ENCODE peak calls at places on chromosome 14, in four cellular contexts. M, Y, Z and W are unnamed samples.

GRCh38 chr14:89422181-89422951 is 5.3 kb upstream of the FOXN3 start:
- DNase-seq in M (no peak), Y (no peak), Z (no peak), W (no peak)

GRCh38 chr14:32104803-32105202 is 27.7 kb downstream of the ARHGAP5 start:
- DNase-seq in M (no peak), Y (no peak), Z (no peak), W (no peak)

GRCh38 chr14:45679852-45680251 is 426.9 kb upstream of the MIS18BP1 start:
- DNase-seq in M (no peak), Y (peak), Z (no peak), W (peak)

GRCh38 chr14:69090187-69090789 is 62.6 kb downstream of the DCAF5 start:
- DNase-seq in M (no peak), Y (peak), Z (no peak), W (no peak)

GRCh38 chr14:65910108-65910507 is 497.6 kb downstream of the FUT8 start:
- DNase-seq in M (no peak), Y (no peak), Z (no peak), W (no peak)

GRCh38 chr14:61174395-61175386 is 106.4 kb downstream of the TMEM30B start:
- DNase-seq in M (no peak), Y (no peak), Z (no peak), W (peak)

GRCh38 chr14:93011650-93012317 is 88.8 kb downstream of the CHGA start:
- DNase-seq in M (no peak), Y (no peak), Z (no peak), W (no peak)

GRCh38 chr14:71549421-71549820 is 382.8 kb upstream of the RGS6 start:
- DNase-seq in M (no peak), Y (no peak), Z (no peak), W (no peak)

GRCh38 chr14:68971411-68972035 is 7.6 kb downstream of the ACTN1 start:
- DNase-seq in M (no peak), Y (peak), Z (no peak), W (no peak)

GRCh38 chr14:61511558-61511924 is 183.8 kb upstream of the HIF1A start:
- DNase-seq in M (no peak), Y (no peak), Z (no peak), W (no peak)

GRCh38 chr14:95361373-95362179 is 41.9 kb upstream of the CLMN start:
- DNase-seq in M (no peak), Y (peak), Z (no peak), W (no peak)

GRCh38 chr14:22155582-22155981 is 433.4 kb downstream of the DAD1 start:
- DNase-seq in M (no peak), Y (no peak), Z (no peak), W (no peak)

GRCh38 chr14:54116972-54117371 is 160.3 kb upstream of the BMP4 start:
- DNase-seq in M (no peak), Y (peak), Z (no peak), W (no peak)

GRCh38 chr14:72907327-72907826 is 13.5 kb upstream of the DPF3 start:
- DNase-seq in M (no peak), Y (no peak), Z (no peak), W (no peak)

GRCh38 chr14:67571991-67572323 is 28.1 kb downstream of the PIGH start:
- DNase-seq in M (no peak), Y (no peak), Z (no peak), W (no peak)

GRCh38 chr14:68911594-68912227 is 67.4 kb downstream of the ACTN1 start:
- DNase-seq in M (peak), Y (peak), Z (peak), W (peak)

GRCh38 chr14:97275276-97275675 is 478.1 kb downstream of the VRK1 start:
- DNase-seq in M (no peak), Y (no peak), Z (no peak), W (no peak)

GRCh38 chr14:70873627-70874026 is 33.6 kb upstream of the PCNX1 start:
- DNase-seq in M (no peak), Y (peak), Z (no peak), W (no peak)

GRCh38 chr14:64775081-64775777 is 71.0 kb downstream of the PLEKHG3 start:
- DNase-seq in M (no peak), Y (no peak), Z (no peak), W (no peak)

GRCh38 chr14:76386922-76387782 is 11.2 kb downstream of the ESRRB start:
- DNase-seq in M (no peak), Y (peak), Z (peak), W (peak)

GRCh38 chr14:35858521-35859209 is 32.5 kb downstream of the BRMS1L start:
- DNase-seq in M (no peak), Y (no peak), Z (no peak), W (no peak)

GRCh38 chr14:37580146-37580545 is 14.9 kb downstream of the FOXA1 start:
- DNase-seq in M (no peak), Y (no peak), Z (no peak), W (no peak)

GRCh38 chr14:106277503-106277902 is 751.1 kb downstream of the TMEM121 start:
- DNase-seq in M (no peak), Y (no peak), Z (peak), W (no peak)

GRCh38 chr14:91257328-91258020 is 13.0 kb upstream of the GPR68 start:
- DNase-seq in M (no peak), Y (no peak), Z (no peak), W (no peak)

GRCh38 chr14:103628221-103628683 is 759 bp upstream of the KLC1 start:
- DNase-seq in M (no peak), Y (peak), Z (no peak), W (no peak)

GRCh38 chr14:24881496-24881895 is 168.5 kb downstream of the STXBP6 start:
- DNase-seq in M (no peak), Y (no peak), Z (no peak), W (no peak)

GRCh38 chr14:20679907-20680306 is 4.5 kb upstream of the RNASE4 start:
- DNase-seq in M (no peak), Y (peak), Z (peak), W (no peak)

GRCh38 chr14:74683406-74683805 is 29.5 kb downstream of the AREL1 start:
- DNase-seq in M (no peak), Y (peak), Z (no peak), W (no peak)

GRCh38 chr14:102688290-102688689 is 89.0 kb upstream of the TRAF3 start:
- DNase-seq in M (no peak), Y (no peak), Z (no peak), W (no peak)